ENCODE peak calls at places on chromosomes 2 and 18, in four cellular contexts. One of them, this sample, is unnamed.

GRCh38 chr2:37776487-37776886 is 105.0 kb upstream of the CDC42EP3 start:
- DNase-seq in HFF-Myc: peak
- DNase-seq in progenitor cell of endocrine pancreas: no peak
- DNase-seq in adrenal gland: no peak
- DNase-seq in this sample: no peak

GRCh38 chr2:45992021-45992745 is 305.0 kb upstream of the EPAS1 start:
- DNase-seq in progenitor cell of endocrine pancreas: no peak
- DNase-seq in HFF-Myc: no peak
- DNase-seq in adrenal gland: peak
- DNase-seq in this sample: peak

GRCh38 chr2:240791821-240792657 is 28.0 kb downstream of the KIF1A start:
- DNase-seq in HFF-Myc: no peak
- DNase-seq in adrenal gland: no peak
- DNase-seq in progenitor cell of endocrine pancreas: no peak
- DNase-seq in this sample: no peak

GRCh38 chr2:226690471-226691024 is 109.1 kb downstream of the IRS1 start:
- DNase-seq in progenitor cell of endocrine pancreas: no peak
- DNase-seq in adrenal gland: no peak
- DNase-seq in HFF-Myc: no peak
- DNase-seq in this sample: no peak

GRCh38 chr2:96815326-96816126 is 542 bp upstream of the CNNM3 start:
- DNase-seq in adrenal gland: no peak
- DNase-seq in progenitor cell of endocrine pancreas: no peak
- DNase-seq in HFF-Myc: no peak
- DNase-seq in this sample: peak

GRCh38 chr2:106269591-106270291 is 75.6 kb upstream of the UXS1 start:
- DNase-seq in progenitor cell of endocrine pancreas: no peak
- DNase-seq in HFF-Myc: no peak
- DNase-seq in adrenal gland: peak
- DNase-seq in this sample: no peak

GRCh38 chr2:13433954-13434353 is 717.2 kb downstream of the TRIB2 start:
- DNase-seq in adrenal gland: no peak
- DNase-seq in HFF-Myc: no peak
- DNase-seq in progenitor cell of endocrine pancreas: no peak
- DNase-seq in this sample: no peak

GRCh38 chr2:10035633-10036032 is 7.7 kb upstream of the KLF11 start:
- DNase-seq in progenitor cell of endocrine pancreas: no peak
- DNase-seq in adrenal gland: no peak
- DNase-seq in HFF-Myc: no peak
- DNase-seq in this sample: no peak

GRCh38 chr2:50535971-50536759 is 495.8 kb downstream of the NRXN1 start:
- DNase-seq in HFF-Myc: no peak
- DNase-seq in progenitor cell of endocrine pancreas: no peak
- DNase-seq in adrenal gland: no peak
- DNase-seq in this sample: no peak

GRCh38 chr2:196390243-196391148 is 219.1 kb upstream of the STK17B start:
- DNase-seq in HFF-Myc: no peak
- DNase-seq in progenitor cell of endocrine pancreas: no peak
- DNase-seq in adrenal gland: no peak
- DNase-seq in this sample: no peak

GRCh38 chr18:23053756-23054457 is 81.4 kb upstream of the CABLES1 start:
- DNase-seq in progenitor cell of endocrine pancreas: peak
- DNase-seq in adrenal gland: peak
- DNase-seq in HFF-Myc: no peak
- DNase-seq in this sample: peak

GRCh38 chr18:31857516-31858106 is 85.3 kb downstream of the TRAPPC8 start:
- DNase-seq in progenitor cell of endocrine pancreas: no peak
- DNase-seq in HFF-Myc: no peak
- DNase-seq in adrenal gland: no peak
- DNase-seq in this sample: no peak

GRCh38 chr18:23003289-23003688 is 70.2 kb downstream of the RBBP8 start:
- DNase-seq in progenitor cell of endocrine pancreas: no peak
- DNase-seq in HFF-Myc: no peak
- DNase-seq in adrenal gland: no peak
- DNase-seq in this sample: no peak

GRCh38 chr2:62662548-62662947 is 43.0 kb upstream of the EHBP1 start:
- DNase-seq in HFF-Myc: no peak
- DNase-seq in progenitor cell of endocrine pancreas: no peak
- DNase-seq in adrenal gland: peak
- DNase-seq in this sample: no peak

GRCh38 chr2:136764397-136765255 is 719 bp upstream of the THSD7B start:
- DNase-seq in adrenal gland: no peak
- DNase-seq in progenitor cell of endocrine pancreas: peak
- DNase-seq in HFF-Myc: no peak
- DNase-seq in this sample: no peak

GRCh38 chr2:73984922-73985317 is 210 bp downstream of the TET3 start:
- DNase-seq in HFF-Myc: no peak
- DNase-seq in adrenal gland: peak
- DNase-seq in progenitor cell of endocrine pancreas: peak
- DNase-seq in this sample: no peak

GRCh38 chr2:73985318-73986084 is 791 bp downstream of the TET3 start:
- DNase-seq in HFF-Myc: no peak
- DNase-seq in progenitor cell of endocrine pancreas: peak
- DNase-seq in adrenal gland: peak
- DNase-seq in this sample: peak

GRCh38 chr2:73986085-73986680 is 1.5 kb downstream of the TET3 start:
- DNase-seq in HFF-Myc: no peak
- DNase-seq in progenitor cell of endocrine pancreas: no peak
- DNase-seq in adrenal gland: no peak
- DNase-seq in this sample: no peak

GRCh38 chr2:73987948-73988700 is 3.4 kb downstream of the TET3 start:
- DNase-seq in progenitor cell of endocrine pancreas: no peak
- DNase-seq in HFF-Myc: no peak
- DNase-seq in adrenal gland: no peak
- DNase-seq in this sample: no peak

GRCh38 chr2:73987109-73987947 is 2.6 kb downstream of the TET3 start:
- DNase-seq in HFF-Myc: no peak
- DNase-seq in adrenal gland: peak
- DNase-seq in progenitor cell of endocrine pancreas: no peak
- DNase-seq in this sample: no peak
- TF ChIP-seq CTCF in HFF-Myc: no peak
- TF ChIP-seq CTCF in adrenal gland: no peak
- TF ChIP-seq CTCF in progenitor cell of endocrine pancreas: no peak
- TF ChIP-seq CTCF in this sample: peak

GRCh38 chr2:192140236-192140839 is 54.4 kb downstream of the TMEFF2 start:
- DNase-seq in progenitor cell of endocrine pancreas: no peak
- DNase-seq in adrenal gland: no peak
- DNase-seq in HFF-Myc: no peak
- DNase-seq in this sample: no peak
- TF ChIP-seq CTCF in progenitor cell of endocrine pancreas: no peak
- TF ChIP-seq CTCF in adrenal gland: no peak
- TF ChIP-seq CTCF in HFF-Myc: no peak
- TF ChIP-seq CTCF in this sample: no peak

GRCh38 chr18:45207328-45207727 is 407.9 kb upstream of the SLC14A2 start:
- DNase-seq in adrenal gland: no peak
- DNase-seq in HFF-Myc: no peak
- DNase-seq in progenitor cell of endocrine pancreas: no peak
- DNase-seq in this sample: no peak

GRCh38 chr18:45218436-45218835 is 396.8 kb upstream of the SLC14A2 start:
- DNase-seq in adrenal gland: no peak
- DNase-seq in HFF-Myc: no peak
- DNase-seq in progenitor cell of endocrine pancreas: no peak
- DNase-seq in this sample: no peak

GRCh38 chr18:45208164-45208563 is 407.1 kb upstream of the SLC14A2 start:
- DNase-seq in progenitor cell of endocrine pancreas: no peak
- DNase-seq in adrenal gland: no peak
- DNase-seq in HFF-Myc: no peak
- DNase-seq in this sample: no peak

GRCh38 chr18:45212186-45213039 is 402.9 kb upstream of the SLC14A2 start:
- DNase-seq in progenitor cell of endocrine pancreas: peak
- DNase-seq in adrenal gland: peak
- DNase-seq in HFF-Myc: peak
- DNase-seq in this sample: peak

DNA sequence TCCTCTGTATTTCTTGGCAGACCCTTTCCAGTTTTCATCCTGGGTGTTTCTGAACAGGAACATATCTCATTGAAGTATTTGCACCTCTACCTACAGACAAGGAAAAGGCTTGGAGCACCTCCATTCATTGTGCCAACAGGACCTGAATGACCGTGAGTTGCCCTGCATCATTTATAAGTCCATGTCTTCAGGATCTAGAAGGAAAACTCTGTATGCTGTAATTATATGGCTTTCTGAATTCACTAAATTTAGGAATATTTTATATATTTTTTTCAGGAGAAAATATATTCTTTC is 402.3 kb upstream of the SLC14A2 start:
- DNase-seq in progenitor cell of endocrine pancreas: no peak
- DNase-seq in adrenal gland: no peak
- DNase-seq in HFF-Myc: no peak
- DNase-seq in this sample: no peak
- TF ChIP-seq CTCF in progenitor cell of endocrine pancreas: no peak
- TF ChIP-seq CTCF in adrenal gland: no peak
- TF ChIP-seq CTCF in HFF-Myc: no peak
- TF ChIP-seq CTCF in this sample: no peak

GRCh38 chr2:127695491-127696472 is 5.5 kb upstream of the SFT2D3 start:
- DNase-seq in progenitor cell of endocrine pancreas: no peak
- DNase-seq in adrenal gland: peak
- DNase-seq in HFF-Myc: no peak
- DNase-seq in this sample: peak
- TF ChIP-seq CTCF in progenitor cell of endocrine pancreas: peak
- TF ChIP-seq CTCF in adrenal gland: no peak
- TF ChIP-seq CTCF in HFF-Myc: peak
- TF ChIP-seq CTCF in this sample: peak

GRCh38 chr18:27007880-27008279 is 142.4 kb upstream of the AQP4 start:
- DNase-seq in progenitor cell of endocrine pancreas: no peak
- DNase-seq in adrenal gland: no peak
- DNase-seq in HFF-Myc: no peak
- DNase-seq in this sample: no peak
- TF ChIP-seq CTCF in progenitor cell of endocrine pancreas: no peak
- TF ChIP-seq CTCF in adrenal gland: no peak
- TF ChIP-seq CTCF in HFF-Myc: no peak
- TF ChIP-seq CTCF in this sample: no peak

GRCh38 chr2:176652300-176653182 is 383.3 kb downstream of the MTX2 start:
- DNase-seq in progenitor cell of endocrine pancreas: no peak
- DNase-seq in HFF-Myc: peak
- DNase-seq in adrenal gland: peak
- DNase-seq in this sample: no peak

GRCh38 chr2:176650811-176651559 is 381.7 kb downstream of the MTX2 start:
- DNase-seq in HFF-Myc: no peak
- DNase-seq in progenitor cell of endocrine pancreas: no peak
- DNase-seq in adrenal gland: no peak
- DNase-seq in this sample: no peak

GRCh38 chr2:176647325-176648155 is 378.3 kb downstream of the MTX2 start:
- DNase-seq in adrenal gland: no peak
- DNase-seq in progenitor cell of endocrine pancreas: no peak
- DNase-seq in HFF-Myc: no peak
- DNase-seq in this sample: no peak

GRCh38 chr2:176648691-176649297 is 379.6 kb downstream of the MTX2 start:
- DNase-seq in HFF-Myc: no peak
- DNase-seq in adrenal gland: no peak
- DNase-seq in progenitor cell of endocrine pancreas: no peak
- DNase-seq in this sample: no peak

DNA sequence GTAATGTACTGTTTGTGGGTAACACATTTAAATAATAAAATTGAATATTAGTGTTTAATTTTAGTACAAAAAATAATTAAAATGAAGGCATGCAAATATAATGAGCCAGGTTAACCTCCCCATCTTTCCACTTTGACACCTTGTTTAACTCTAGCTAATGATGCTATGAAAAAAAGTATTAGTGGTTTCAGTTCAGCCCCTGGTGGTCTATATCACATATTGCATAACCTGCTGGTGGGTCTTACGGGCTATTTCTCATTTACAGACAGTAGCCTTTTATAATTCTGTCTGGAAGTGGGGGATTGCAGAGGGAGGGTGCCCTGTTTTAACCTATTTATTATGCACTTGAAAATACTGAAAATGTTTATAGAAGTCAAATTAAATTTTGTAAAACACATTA is 380.9 kb downstream of the MTX2 start:
- DNase-seq in adrenal gland: no peak
- DNase-seq in progenitor cell of endocrine pancreas: no peak
- DNase-seq in HFF-Myc: no peak
- DNase-seq in this sample: no peak
- TF ChIP-seq CTCF in adrenal gland: peak
- TF ChIP-seq CTCF in progenitor cell of endocrine pancreas: peak
- TF ChIP-seq CTCF in HFF-Myc: peak
- TF ChIP-seq CTCF in this sample: no peak

DNA sequence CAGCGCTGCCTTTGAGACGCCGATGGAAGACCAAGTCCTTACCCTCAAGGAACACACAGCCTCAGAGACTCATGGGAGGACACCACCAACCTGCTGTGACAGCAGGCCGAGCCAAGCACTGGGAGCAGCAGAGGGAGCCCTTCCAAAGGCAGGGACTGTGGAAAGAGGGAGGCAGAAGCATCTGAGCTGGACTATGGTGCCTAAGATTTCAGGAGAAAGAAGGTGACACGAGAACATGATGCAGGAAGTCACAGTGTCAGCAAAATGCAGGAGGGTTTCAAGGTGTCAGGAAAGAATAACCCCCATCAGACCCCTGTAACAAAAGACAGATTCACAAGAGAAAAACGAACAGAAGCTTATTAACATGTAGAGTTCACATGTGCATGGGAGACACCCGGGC is 24.2 kb upstream of the COX7A2L start:
- DNase-seq in adrenal gland: peak
- DNase-seq in HFF-Myc: no peak
- DNase-seq in progenitor cell of endocrine pancreas: no peak
- DNase-seq in this sample: no peak
- TF ChIP-seq CTCF in adrenal gland: peak
- TF ChIP-seq CTCF in HFF-Myc: peak
- TF ChIP-seq CTCF in progenitor cell of endocrine pancreas: peak
- TF ChIP-seq CTCF in this sample: no peak

DNA sequence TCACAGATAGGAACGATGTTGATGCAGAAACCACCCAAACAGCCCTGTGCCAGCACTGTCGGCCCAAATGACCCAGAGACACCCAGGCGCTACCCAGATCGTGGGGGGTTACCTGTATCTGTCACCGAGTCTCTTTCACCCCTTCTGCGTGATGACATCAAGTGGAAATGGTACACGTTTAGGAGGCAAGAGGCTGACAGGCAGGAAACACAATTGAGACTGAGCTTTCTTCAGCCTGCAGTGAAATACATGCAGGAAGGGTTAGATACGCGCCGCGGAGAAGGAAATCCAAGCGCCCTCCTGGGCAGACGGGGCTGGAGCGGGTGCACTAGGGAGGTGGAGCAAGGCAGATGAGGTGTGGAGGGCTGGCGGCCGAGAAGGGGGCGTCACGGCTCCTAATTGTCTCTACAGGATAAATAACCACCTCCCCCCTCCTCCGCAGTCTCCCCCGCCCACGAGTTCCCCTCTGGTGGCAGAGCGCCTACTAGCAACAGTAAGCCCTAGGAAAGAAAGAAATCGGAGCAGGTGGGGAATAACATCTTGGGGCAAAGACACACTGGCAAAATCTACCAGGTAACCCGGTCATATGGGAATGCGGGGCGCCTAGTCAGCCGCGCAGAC is at the start of gene RNF152:
- DNase-seq in progenitor cell of endocrine pancreas: peak
- DNase-seq in adrenal gland: peak
- DNase-seq in HFF-Myc: no peak
- DNase-seq in this sample: peak
- TF ChIP-seq CTCF in progenitor cell of endocrine pancreas: peak
- TF ChIP-seq CTCF in adrenal gland: no peak
- TF ChIP-seq CTCF in HFF-Myc: no peak
- TF ChIP-seq CTCF in this sample: no peak

GRCh38 chr18:46097853-46098615 is at the start of gene ATP5F1A:
- DNase-seq in HFF-Myc: peak
- DNase-seq in adrenal gland: peak
- DNase-seq in progenitor cell of endocrine pancreas: peak
- DNase-seq in this sample: peak
- TF ChIP-seq CTCF in HFF-Myc: no peak
- TF ChIP-seq CTCF in adrenal gland: no peak
- TF ChIP-seq CTCF in progenitor cell of endocrine pancreas: peak
- TF ChIP-seq CTCF in this sample: no peak

This sample was measured in tibial artery.